ENCODE peak calls at places on chromosomes 1 and 21, in six cellular contexts. F is stomach, R is GM12891, H is HL-60, M is K562, N is Panc1. E is an unnamed sample.

GRCh38 chr1:206761369-206761768 is 9.2 kb upstream of the IL19 start:
- DNase-seq in R (no peak), F (no peak), M (no peak), N (no peak), H (no peak), E (no peak)

GRCh38 chr1:17010601-17011438 is 908 bp downstream of the ATP13A2 start:
- DNase-seq in H (no peak), N (no peak), F (peak; percentile 63), M (no peak), R (no peak), E (no peak)

GRCh38 chr1:195328102-195328501 is 1280.1 kb downstream of the KCNT2 start:
- DNase-seq in N (no peak), F (no peak), R (no peak), H (peak; percentile 17), M (no peak), E (no peak)

GRCh38 chr21:27192286-27192685 is 225.4 kb upstream of the ADAMTS5 start:
- DNase-seq in H (no peak), N (no peak), F (no peak), M (no peak), R (no peak), E (no peak)

GRCh38 chr1:203625623-203626189 is 926 bp upstream of the ATP2B4 start:
- DNase-seq in F (no peak), N (peak; percentile 36), M (peak; percentile 74), R (no peak), H (peak; percentile 75), E (no peak)

GRCh38 chr1:17587693-17588047 is 48.2 kb downstream of the ARHGEF10L start:
- DNase-seq in M (no peak), H (no peak), N (no peak), R (no peak), F (no peak), E (no peak)

GRCh38 chr1:202615501-202616354 is 94.5 kb downstream of the SYT2 start:
- DNase-seq in H (peak; percentile 84), R (peak; percentile 36), N (no peak), M (no peak), F (no peak), E (peak; percentile 56)

GRCh38 chr1:186175588-186175987 is 199.5 kb downstream of the TPR start:
- DNase-seq in M (no peak), F (no peak), H (no peak), N (no peak), R (no peak), E (no peak)

GRCh38 chr1:153386500-153386901 is 4.4 kb downstream of the S100A8 start:
- DNase-seq in R (no peak), H (peak; percentile 53), M (no peak), N (no peak), F (peak; percentile 29), E (no peak)

GRCh38 chr1:172239894-172240293 is 180.6 kb upstream of the C1orf105 start:
- DNase-seq in N (no peak), R (no peak), M (no peak), H (no peak), F (no peak), E (no peak)

GRCh38 chr1:107442545-107442944 is 301.7 kb downstream of the NTNG1 start:
- DNase-seq in N (no peak), R (no peak), M (no peak), H (no peak), F (no peak), E (no peak)

GRCh38 chr1:40064797-40065492 is 24.4 kb downstream of the CAP1 start:
- DNase-seq in M (no peak), R (peak; percentile 42), N (no peak), H (no peak), F (no peak), E (no peak)

GRCh38 chr1:46616277-46617107 is at the start of gene MOB3C:
- DNase-seq in N (no peak), H (no peak), R (peak; percentile 60), F (peak; percentile 81), M (peak; percentile 85), E (peak; percentile 63)

GRCh38 chr1:236064674-236065508 is at the start of gene NID1:
- DNase-seq in R (peak; percentile 56), N (no peak), M (no peak), F (peak; percentile 69), H (no peak), E (peak; percentile 45)

GRCh38 chr1:11857164-11857853 is 1.4 kb downstream of the NPPB start:
- DNase-seq in M (no peak), F (no peak), H (no peak), R (no peak), N (no peak), E (no peak)

GRCh38 chr1:6928106-6928885 is 143.0 kb downstream of the CAMTA1 start:
- DNase-seq in R (no peak), N (no peak), F (no peak), M (no peak), H (no peak), E (no peak)

GRCh38 chr1:93322349-93322748 is 23.4 kb upstream of the DR1 start:
- DNase-seq in R (no peak), N (no peak), F (peak; percentile 65), H (no peak), M (no peak), E (no peak)

GRCh38 chr1:200891774-200892157 is 2.9 kb upstream of the INAVA start:
- DNase-seq in M (no peak), H (no peak), R (peak; percentile 5), N (no peak), F (no peak), E (no peak)

GRCh38 chr1:212507361-212507760 is 74.6 kb downstream of the NENF start:
- DNase-seq in M (no peak), F (no peak), N (no peak), H (no peak), R (no peak), E (no peak)

GRCh38 chr1:176897350-176898236 is 266.9 kb downstream of the ASTN1 start:
- DNase-seq in H (peak; percentile 20), N (no peak), M (peak; percentile 79), R (peak; percentile 29), F (peak; percentile 55), E (peak; percentile 27)

GRCh38 chr1:38137164-38137563 is 90.6 kb upstream of the POU3F1 start:
- DNase-seq in R (no peak), F (no peak), N (no peak), H (no peak), M (no peak), E (no peak)

GRCh38 chr1:172931340-172931739 is 119.4 kb downstream of the TNFSF18 start:
- DNase-seq in R (no peak), F (no peak), N (no peak), M (no peak), H (no peak), E (no peak)

GRCh38 chr1:237170149-237170548 is 128.2 kb downstream of the RYR2 start:
- DNase-seq in F (no peak), H (no peak), M (no peak), R (no peak), N (no peak), E (no peak)

GRCh38 chr1:186244825-186245224 is 130.2 kb downstream of the TPR start:
- DNase-seq in M (no peak), N (no peak), R (no peak), H (no peak), F (no peak), E (no peak)

GRCh38 chr1:151009206-151009587 is 948 bp downstream of the PRUNE1 start:
- DNase-seq in N (no peak), H (no peak), F (no peak), R (no peak), M (no peak), E (no peak)

GRCh38 chr1:151008244-151009205 is at the start of gene PRUNE1:
- DNase-seq in M (peak; percentile 97), R (peak; percentile 93), N (peak; percentile 91), F (peak; percentile 97), H (peak; percentile 94), E (peak; percentile 96)

GRCh38 chr1:151007853-151008243 is 401 bp upstream of the PRUNE1 start:
- DNase-seq in N (no peak), M (no peak), R (no peak), H (no peak), F (no peak), E (no peak)

GRCh38 chr1:151005729-151006330 is 872 bp downstream of the MINDY1 start:
- DNase-seq in N (no peak), H (no peak), M (no peak), R (no peak), F (no peak), E (no peak)

GRCh38 chr1:151006331-151007052 is at the start of gene MINDY1:
- DNase-seq in M (peak; percentile 83), R (no peak), N (no peak), H (peak; percentile 60), F (peak; percentile 77), E (no peak)
- TF ChIP-seq POLR2AphosphoS5 in M (peak; percentile 53), R (no peak), N (no peak), H (no peak), F (peak; percentile 94), E (no peak)

GRCh38 chr1:147625274-147625986 is 44.9 kb downstream of the ACP6 start:
- DNase-seq in R (no peak), H (no peak), M (no peak), F (no peak), N (no peak), E (no peak)

GRCh38 chr1:147627435-147628110 is 42.8 kb downstream of the ACP6 start:
- DNase-seq in R (peak; percentile 53), M (peak; percentile 79), F (peak; percentile 59), H (no peak), N (peak; percentile 51), E (peak; percentile 69)

GRCh38 chr1:147628441-147628840 is 41.9 kb downstream of the ACP6 start:
- DNase-seq in H (no peak), M (no peak), F (no peak), R (no peak), N (no peak), E (no peak)

GRCh38 chr1:147626304-147626703 is 44.0 kb downstream of the ACP6 start:
- DNase-seq in N (no peak), R (no peak), M (no peak), F (no peak), H (no peak), E (no peak)

GRCh38 chr1:147626739-147627138 is 43.6 kb downstream of the ACP6 start:
- DNase-seq in R (no peak), F (no peak), N (no peak), M (no peak), H (no peak), E (no peak)
- TF ChIP-seq POLR2AphosphoS5 in R (no peak), F (no peak), N (no peak), M (no peak), H (no peak), E (no peak)

DNA sequence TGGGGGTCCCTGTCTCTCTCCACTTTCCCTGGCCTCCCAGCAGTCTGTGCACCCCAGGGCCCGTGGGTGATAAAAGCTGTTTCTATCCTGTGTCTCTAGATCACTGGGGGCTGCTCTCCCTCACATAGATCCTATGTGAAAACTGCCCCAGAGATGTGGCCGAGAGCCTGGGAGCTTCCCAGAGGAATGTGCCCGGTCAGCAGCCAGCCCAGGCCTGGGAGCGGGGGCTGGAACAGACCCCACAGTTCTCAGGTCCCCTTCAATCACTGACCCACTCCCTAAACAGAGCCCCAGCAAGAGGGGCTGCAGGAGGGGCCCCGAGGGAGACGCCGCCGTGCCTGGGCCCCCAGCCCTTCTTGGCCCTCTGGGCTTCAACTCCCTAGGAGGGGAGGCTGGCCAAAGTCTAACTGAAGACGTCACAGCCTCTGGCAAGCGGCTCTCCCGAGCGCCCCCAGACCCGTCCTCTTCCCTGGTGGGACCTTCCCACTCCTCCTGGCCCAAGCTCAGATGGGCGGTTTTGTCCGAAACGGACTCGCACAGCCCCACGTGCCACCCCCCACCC is 403 bp downstream of the MXRA8 start:
- DNase-seq in F (no peak), R (no peak), M (no peak), H (no peak), N (no peak), E (no peak)
- TF ChIP-seq POLR2AphosphoS5 in F (no peak), R (no peak), M (no peak), H (no peak), N (no peak), E (no peak)

GRCh38 chr21:46229133-46229922 is 754 bp upstream of the LSS start:
- DNase-seq in N (no peak), H (peak; percentile 62), R (peak; percentile 53), F (no peak), M (peak; percentile 74), E (peak; percentile 59)
- TF ChIP-seq POLR2AphosphoS5 in N (no peak), H (peak; percentile 12), R (no peak), F (no peak), M (peak; percentile 67), E (no peak)

E was measured in GM12892.